ENCODE peak calls at places on chromosomes 2 and 18, in nine cellular contexts. Q is NCI-H510A, Y is globus pallidus, A is neural progenitor cell, M is hepatic stellate cell, N is glomerular endothelial cell, P is uterus, K is heart right ventricle, G is EL. X is an unnamed sample.
A peak's percentile ranks its signal among the peaks of the same experiment; 100 is the strongest.

GRCh38 chr18:66168834-66169233 is 418.0 kb downstream of the CDH7 start:
- DNase-seq in Y (no peak), P (no peak), N (no peak), A (no peak), G (no peak), K (no peak), M (no peak), Q (no peak), X (no peak)

GRCh38 chr2:96873651-96874096 is 3.8 kb upstream of the SEMA4C start:
- DNase-seq in K (peak; percentile 75), M (no peak), Y (no peak), G (no peak), P (peak; percentile 51), Q (no peak), N (no peak), A (no peak), X (no peak)

GRCh38 chr2:128395640-128396499 is 77.2 kb upstream of the HS6ST1 start:
- DNase-seq in Q (no peak), K (no peak), P (no peak), M (no peak), N (peak; percentile 12), Y (no peak), G (no peak), A (no peak), X (no peak)

GRCh38 chr2:27307545-27308358 is 493 bp downstream of the UCN start:
- DNase-seq in M (no peak), P (no peak), A (peak; percentile 58), N (no peak), Y (no peak), G (no peak), K (peak; percentile 21), Q (no peak), X (no peak)

GRCh38 chr2:84173041-84173440 is 286.0 kb downstream of the SUCLG1 start:
- DNase-seq in G (no peak), N (no peak), A (no peak), Q (no peak), Y (no peak), K (no peak), M (no peak), P (no peak), X (no peak)

GRCh38 chr18:69718912-69719547 is 228.6 kb downstream of the CD226 start:
- DNase-seq in Q (no peak), A (no peak), K (no peak), M (no peak), P (no peak), G (no peak), N (no peak), Y (no peak), X (no peak)

GRCh38 chr2:41947701-41948396 is 100.0 kb upstream of the PKDCC start:
- DNase-seq in P (peak; percentile 54), Y (no peak), A (peak; percentile 77), K (peak; percentile 57), G (no peak), N (no peak), Q (no peak), M (no peak), X (no peak)

GRCh38 chr2:134181219-134181618 is 72.7 kb upstream of the MGAT5 start:
- DNase-seq in A (no peak), M (no peak), Q (peak; percentile 40), P (no peak), N (no peak), K (no peak), Y (no peak), G (no peak), X (no peak)

GRCh38 chr2:200702646-200703118 is 109.0 kb upstream of the BZW1 start:
- DNase-seq in A (no peak), Q (no peak), M (no peak), Y (no peak), G (no peak), N (no peak), K (no peak), P (no peak), X (no peak)

GRCh38 chr18:62881509-62882016 is 166.2 kb downstream of the PHLPP1 start:
- DNase-seq in Y (no peak), A (no peak), P (no peak), G (peak; percentile 97), M (peak; percentile 78), Q (peak; percentile 70), N (peak; percentile 72), K (no peak), X (no peak)

GRCh38 chr2:15243762-15244161 is 317.4 kb downstream of the NBAS start:
- DNase-seq in Q (no peak), G (peak; percentile 29), K (no peak), Y (no peak), A (no peak), N (no peak), P (no peak), M (no peak), X (no peak)

GRCh38 chr2:105641389-105641811 is 103.3 kb upstream of the NCK2 start:
- DNase-seq in M (no peak), A (no peak), Y (peak; percentile 92), N (no peak), G (no peak), Q (no peak), P (no peak), K (no peak), X (no peak)

GRCh38 chr18:46301571-46301970 is 197.4 kb downstream of the HAUS1 start:
- DNase-seq in K (no peak), P (no peak), G (no peak), Y (no peak), N (no peak), Q (no peak), A (no peak), M (no peak), X (no peak)

GRCh38 chr2:86520153-86520552 is 43.1 kb downstream of the CHMP3 start:
- DNase-seq in K (no peak), A (no peak), Y (no peak), P (no peak), Q (no peak), G (no peak), N (no peak), M (no peak), X (no peak)

GRCh38 chr2:225895126-225895525 is 495.6 kb downstream of the NYAP2 start:
- DNase-seq in A (no peak), P (no peak), Y (no peak), N (no peak), K (no peak), Q (no peak), G (peak; percentile 8), M (no peak), X (no peak)

GRCh38 chr2:63057249-63058148 is 6.9 kb downstream of the OTX1 start:
- DNase-seq in Q (no peak), G (no peak), K (no peak), N (no peak), Y (no peak), A (peak; percentile 89), P (no peak), M (no peak), X (no peak)

GRCh38 chr2:76450024-76450475 is 739.3 kb upstream of the GCFC2 start:
- DNase-seq in K (no peak), Q (no peak), G (no peak), N (no peak), A (no peak), M (no peak), Y (no peak), P (no peak), X (no peak)

GRCh38 chr2:74514368-74515270 is at the start of gene TLX2:
- DNase-seq in M (no peak), Q (no peak), A (peak; percentile 66), P (no peak), N (no peak), G (peak; percentile 38), K (no peak), Y (no peak), X (no peak)

GRCh38 chr2:175435012-175435411 is 253.5 kb upstream of the ATP5MC3 start:
- DNase-seq in Y (no peak), M (no peak), G (no peak), N (no peak), A (no peak), P (no peak), Q (no peak), K (no peak), X (no peak)

GRCh38 chr2:40032650-40033319 is 253.7 kb upstream of the THUMPD2 start:
- DNase-seq in Q (no peak), K (no peak), A (no peak), P (no peak), M (no peak), G (peak; percentile 89), N (no peak), Y (no peak), X (no peak)

GRCh38 chr2:232237460-232237859 is 141.1 kb upstream of the ALPP start:
- DNase-seq in Y (no peak), Q (peak; percentile 34), M (no peak), P (no peak), G (no peak), A (no peak), N (no peak), K (no peak), X (no peak)

GRCh38 chr2:64943387-64944150 is 45.6 kb upstream of the SLC1A4 start:
- DNase-seq in K (peak; percentile 38), G (no peak), Y (peak; percentile 83), M (no peak), P (peak; percentile 48), A (no peak), Q (no peak), N (no peak), X (no peak)

GRCh38 chr2:66515743-66516142 is 80.8 kb downstream of the MEIS1 start:
- DNase-seq in P (no peak), A (no peak), M (no peak), Y (no peak), K (no peak), N (no peak), G (peak; percentile 40), Q (no peak), X (no peak)

GRCh38 chr18:79392226-79392625 is 3.5 kb upstream of the NFATC1 start:
- DNase-seq in Q (no peak), A (no peak), K (no peak), N (no peak), P (no peak), M (no peak), Y (no peak), G (no peak), X (no peak)

GRCh38 chr2:159968282-159968900 is 94.0 kb downstream of the PLA2R1 start:
- DNase-seq in Y (peak; percentile 20), M (peak; percentile 23), N (no peak), K (no peak), G (peak; percentile 47), P (no peak), Q (peak; percentile 12), A (peak; percentile 84), X (peak; percentile 32)

GRCh38 chr2:15670469-15670868 is 78.8 kb downstream of the DDX1 start:
- DNase-seq in Y (no peak), N (no peak), A (no peak), M (no peak), G (no peak), K (no peak), Q (no peak), P (no peak), X (no peak)

GRCh38 chr2:134337617-134338016 is 83.7 kb downstream of the MGAT5 start:
- DNase-seq in G (no peak), P (no peak), N (no peak), A (no peak), M (no peak), Y (peak; percentile 58), Q (no peak), K (no peak), X (no peak)

GRCh38 chr2:177633111-177633510 is 240.5 kb downstream of the AGPS start:
- DNase-seq in A (no peak), P (no peak), N (no peak), Y (no peak), K (no peak), G (no peak), Q (no peak), M (no peak), X (no peak)

GRCh38 chr2:143513081-143513480 is 383.9 kb downstream of the ARHGAP15 start:
- DNase-seq in K (peak; percentile 16), Q (no peak), M (peak; percentile 31), Y (peak; percentile 54), A (peak; percentile 67), N (peak; percentile 39), P (peak; percentile 46), G (peak; percentile 66), X (no peak)

GRCh38 chr2:63500398-63500797 is 87.9 kb downstream of the WDPCP start:
- DNase-seq in Q (no peak), M (no peak), P (no peak), G (no peak), N (no peak), A (no peak), Y (no peak), K (no peak), X (no peak)